ENCODE peak calls at places on chromosome 12, in eight cellular contexts. One of them, this sample, is unnamed.

GRCh38 chr12:64691793-64692583 is 67.2 kb downstream of the GNS start:
- DNase-seq in left lung: no peak
- DNase-seq in GM23338: peak
- DNase-seq in CD8-positive, alpha-beta T cell: no peak
- DNase-seq in astrocyte of the spinal cord: peak
- DNase-seq in HCT116: no peak
- DNase-seq in fibroblast of mammary gland: no peak
- DNase-seq in mesothelial cell of epicardium: no peak
- DNase-seq in this sample: no peak

GRCh38 chr12:75087656-75088055 is 122.0 kb downstream of the KCNC2 start:
- DNase-seq in fibroblast of mammary gland: peak
- DNase-seq in left lung: no peak
- DNase-seq in HCT116: peak
- DNase-seq in CD8-positive, alpha-beta T cell: no peak
- DNase-seq in GM23338: peak
- DNase-seq in mesothelial cell of epicardium: no peak
- DNase-seq in astrocyte of the spinal cord: no peak
- DNase-seq in this sample: no peak

GRCh38 chr12:111687952-111688351 is 2.1 kb downstream of the ACAD10 start:
- DNase-seq in HCT116: no peak
- DNase-seq in fibroblast of mammary gland: no peak
- DNase-seq in left lung: no peak
- DNase-seq in GM23338: no peak
- DNase-seq in CD8-positive, alpha-beta T cell: no peak
- DNase-seq in astrocyte of the spinal cord: no peak
- DNase-seq in mesothelial cell of epicardium: no peak
- DNase-seq in this sample: no peak

GRCh38 chr12:129772463-129773169 is 131.2 kb downstream of the TMEM132D start:
- DNase-seq in GM23338: peak
- DNase-seq in HCT116: no peak
- DNase-seq in fibroblast of mammary gland: no peak
- DNase-seq in mesothelial cell of epicardium: no peak
- DNase-seq in CD8-positive, alpha-beta T cell: no peak
- DNase-seq in astrocyte of the spinal cord: peak
- DNase-seq in left lung: no peak
- DNase-seq in this sample: no peak

GRCh38 chr12:121803861-121804416 is at the start of gene SETD1B:
- DNase-seq in left lung: peak
- DNase-seq in HCT116: no peak
- DNase-seq in astrocyte of the spinal cord: peak
- DNase-seq in CD8-positive, alpha-beta T cell: peak
- DNase-seq in GM23338: peak
- DNase-seq in fibroblast of mammary gland: peak
- DNase-seq in mesothelial cell of epicardium: no peak
- DNase-seq in this sample: peak

GRCh38 chr12:103833095-103833777 is 7.8 kb downstream of the NT5DC3 start:
- DNase-seq in GM23338: no peak
- DNase-seq in left lung: no peak
- DNase-seq in fibroblast of mammary gland: peak
- DNase-seq in mesothelial cell of epicardium: no peak
- DNase-seq in HCT116: no peak
- DNase-seq in CD8-positive, alpha-beta T cell: no peak
- DNase-seq in astrocyte of the spinal cord: no peak
- DNase-seq in this sample: no peak

GRCh38 chr12:7869137-7869536 is 3.6 kb downstream of the SLC2A14 start:
- DNase-seq in left lung: no peak
- DNase-seq in astrocyte of the spinal cord: no peak
- DNase-seq in HCT116: no peak
- DNase-seq in CD8-positive, alpha-beta T cell: no peak
- DNase-seq in GM23338: no peak
- DNase-seq in fibroblast of mammary gland: peak
- DNase-seq in mesothelial cell of epicardium: no peak
- DNase-seq in this sample: no peak

GRCh38 chr12:29582677-29583076 is 85.2 kb upstream of the OVCH1 start:
- DNase-seq in mesothelial cell of epicardium: no peak
- DNase-seq in HCT116: no peak
- DNase-seq in fibroblast of mammary gland: no peak
- DNase-seq in left lung: no peak
- DNase-seq in CD8-positive, alpha-beta T cell: no peak
- DNase-seq in astrocyte of the spinal cord: no peak
- DNase-seq in GM23338: no peak
- DNase-seq in this sample: no peak

GRCh38 chr12:51752490-51752889 is 96.0 kb downstream of the FIGNL2 start:
- DNase-seq in CD8-positive, alpha-beta T cell: no peak
- DNase-seq in GM23338: no peak
- DNase-seq in left lung: peak
- DNase-seq in mesothelial cell of epicardium: peak
- DNase-seq in fibroblast of mammary gland: peak
- DNase-seq in HCT116: no peak
- DNase-seq in astrocyte of the spinal cord: peak
- DNase-seq in this sample: peak

GRCh38 chr12:52656616-52657015 is 4.6 kb upstream of the KRT2 start:
- DNase-seq in fibroblast of mammary gland: no peak
- DNase-seq in HCT116: no peak
- DNase-seq in GM23338: no peak
- DNase-seq in left lung: no peak
- DNase-seq in astrocyte of the spinal cord: no peak
- DNase-seq in mesothelial cell of epicardium: no peak
- DNase-seq in CD8-positive, alpha-beta T cell: no peak
- DNase-seq in this sample: no peak

GRCh38 chr12:20505056-20505455 is 136.7 kb downstream of the PDE3A start:
- DNase-seq in fibroblast of mammary gland: no peak
- DNase-seq in CD8-positive, alpha-beta T cell: no peak
- DNase-seq in mesothelial cell of epicardium: no peak
- DNase-seq in HCT116: no peak
- DNase-seq in astrocyte of the spinal cord: no peak
- DNase-seq in GM23338: no peak
- DNase-seq in left lung: no peak
- DNase-seq in this sample: no peak

GRCh38 chr12:122435186-122435585 is 12.7 kb upstream of the CLIP1 start:
- DNase-seq in GM23338: no peak
- DNase-seq in fibroblast of mammary gland: no peak
- DNase-seq in astrocyte of the spinal cord: no peak
- DNase-seq in mesothelial cell of epicardium: no peak
- DNase-seq in HCT116: no peak
- DNase-seq in left lung: no peak
- DNase-seq in CD8-positive, alpha-beta T cell: no peak
- DNase-seq in this sample: no peak

DNA sequence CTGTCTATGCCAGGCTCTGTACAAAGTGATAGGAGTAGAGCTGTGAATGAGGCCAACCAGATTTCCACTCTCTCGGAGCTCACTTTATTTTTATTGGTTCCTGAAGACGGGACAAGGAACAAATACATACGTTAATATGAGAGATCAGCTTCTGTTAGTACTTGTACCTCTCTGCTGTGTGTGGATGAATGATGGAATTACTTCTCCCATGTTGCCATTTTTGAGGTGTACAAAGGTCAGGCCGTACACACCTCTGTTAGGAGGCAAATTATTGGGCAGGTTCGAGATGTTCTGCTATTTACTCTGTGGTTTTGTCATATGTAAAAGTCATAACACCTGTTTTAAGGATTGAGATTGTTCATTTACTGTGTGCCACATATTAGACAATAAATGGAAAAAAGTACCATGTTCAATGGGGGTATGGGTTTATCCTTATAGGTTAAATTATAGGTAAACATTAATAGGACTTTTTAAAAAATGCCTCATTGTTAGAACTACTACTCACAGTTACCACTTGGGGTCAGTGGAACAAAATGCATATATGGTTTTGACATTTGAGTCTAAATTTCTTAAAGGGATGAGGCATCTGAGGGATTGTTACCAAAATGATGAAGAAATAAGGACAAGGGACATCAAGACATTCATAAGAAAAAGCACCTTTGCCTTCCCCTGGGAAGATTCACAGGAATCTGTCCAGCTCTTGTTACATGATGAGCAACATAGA is 26.9 kb downstream of the WBP11 start:
- DNase-seq in astrocyte of the spinal cord: no peak
- DNase-seq in CD8-positive, alpha-beta T cell: no peak
- DNase-seq in HCT116: no peak
- DNase-seq in GM23338: no peak
- DNase-seq in left lung: no peak
- DNase-seq in fibroblast of mammary gland: peak
- DNase-seq in mesothelial cell of epicardium: no peak
- DNase-seq in this sample: no peak
- TF ChIP-seq CTCF in astrocyte of the spinal cord: peak
- TF ChIP-seq CTCF in CD8-positive, alpha-beta T cell: peak
- TF ChIP-seq CTCF in HCT116: peak
- TF ChIP-seq CTCF in GM23338: no peak
- TF ChIP-seq CTCF in left lung: no peak
- TF ChIP-seq CTCF in fibroblast of mammary gland: peak
- TF ChIP-seq CTCF in mesothelial cell of epicardium: peak
- TF ChIP-seq CTCF in this sample: peak

DNA sequence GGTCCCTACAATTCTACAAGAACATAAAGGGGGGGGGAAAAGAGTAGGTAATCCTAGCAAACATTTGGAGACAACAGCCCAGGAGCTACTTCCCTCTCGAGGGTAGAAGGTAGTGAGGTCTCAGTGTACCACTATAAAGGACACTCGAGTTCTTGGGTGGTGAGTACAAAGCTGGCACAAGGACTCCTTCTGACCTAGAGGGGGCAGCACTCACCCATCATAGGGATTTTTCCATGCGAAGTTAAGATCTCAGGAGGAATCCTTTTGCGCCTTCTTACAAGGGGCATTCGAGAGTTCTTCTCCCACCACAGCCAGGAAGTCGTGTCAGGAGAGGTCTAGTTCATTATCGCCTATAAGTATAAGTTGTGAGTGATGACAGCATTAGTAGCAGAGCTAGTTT is 200.2 kb upstream of the RBM19 start:
- DNase-seq in astrocyte of the spinal cord: peak
- DNase-seq in CD8-positive, alpha-beta T cell: no peak
- DNase-seq in left lung: no peak
- DNase-seq in fibroblast of mammary gland: peak
- DNase-seq in GM23338: peak
- DNase-seq in HCT116: peak
- DNase-seq in mesothelial cell of epicardium: peak
- DNase-seq in this sample: peak
- TF ChIP-seq CTCF in astrocyte of the spinal cord: peak
- TF ChIP-seq CTCF in CD8-positive, alpha-beta T cell: no peak
- TF ChIP-seq CTCF in left lung: peak
- TF ChIP-seq CTCF in fibroblast of mammary gland: peak
- TF ChIP-seq CTCF in GM23338: peak
- TF ChIP-seq CTCF in HCT116: peak
- TF ChIP-seq CTCF in mesothelial cell of epicardium: peak
- TF ChIP-seq CTCF in this sample: peak

GRCh38 chr12:79001404-79001803 is 136.8 kb downstream of the SYT1 start:
- DNase-seq in astrocyte of the spinal cord: no peak
- DNase-seq in HCT116: no peak
- DNase-seq in GM23338: no peak
- DNase-seq in left lung: no peak
- DNase-seq in CD8-positive, alpha-beta T cell: no peak
- DNase-seq in mesothelial cell of epicardium: no peak
- DNase-seq in fibroblast of mammary gland: no peak
- DNase-seq in this sample: no peak

GRCh38 chr12:79000501-79000900 is 135.9 kb downstream of the SYT1 start:
- DNase-seq in mesothelial cell of epicardium: no peak
- DNase-seq in fibroblast of mammary gland: peak
- DNase-seq in left lung: no peak
- DNase-seq in CD8-positive, alpha-beta T cell: no peak
- DNase-seq in astrocyte of the spinal cord: no peak
- DNase-seq in GM23338: no peak
- DNase-seq in HCT116: no peak
- DNase-seq in this sample: no peak

GRCh38 chr12:79008591-79008990 is 144.0 kb downstream of the SYT1 start:
- DNase-seq in mesothelial cell of epicardium: no peak
- DNase-seq in CD8-positive, alpha-beta T cell: no peak
- DNase-seq in GM23338: no peak
- DNase-seq in fibroblast of mammary gland: no peak
- DNase-seq in left lung: no peak
- DNase-seq in astrocyte of the spinal cord: no peak
- DNase-seq in HCT116: no peak
- DNase-seq in this sample: no peak

GRCh38 chr12:79006306-79006705 is 141.7 kb downstream of the SYT1 start:
- DNase-seq in left lung: no peak
- DNase-seq in fibroblast of mammary gland: peak
- DNase-seq in GM23338: no peak
- DNase-seq in mesothelial cell of epicardium: no peak
- DNase-seq in HCT116: peak
- DNase-seq in astrocyte of the spinal cord: no peak
- DNase-seq in CD8-positive, alpha-beta T cell: no peak
- DNase-seq in this sample: peak
- TF ChIP-seq CTCF in left lung: no peak
- TF ChIP-seq CTCF in fibroblast of mammary gland: peak
- TF ChIP-seq CTCF in GM23338: peak
- TF ChIP-seq CTCF in mesothelial cell of epicardium: no peak
- TF ChIP-seq CTCF in HCT116: peak
- TF ChIP-seq CTCF in astrocyte of the spinal cord: peak
- TF ChIP-seq CTCF in CD8-positive, alpha-beta T cell: no peak
- TF ChIP-seq CTCF in this sample: peak

GRCh38 chr12:54455760-54456469 is 17.5 kb downstream of the GTSF1 start:
- DNase-seq in mesothelial cell of epicardium: no peak
- DNase-seq in GM23338: no peak
- DNase-seq in left lung: no peak
- DNase-seq in HCT116: no peak
- DNase-seq in CD8-positive, alpha-beta T cell: no peak
- DNase-seq in astrocyte of the spinal cord: no peak
- DNase-seq in fibroblast of mammary gland: no peak
- DNase-seq in this sample: no peak

GRCh38 chr12:54463034-54463433 is 10.4 kb downstream of the GTSF1 start:
- DNase-seq in GM23338: no peak
- DNase-seq in HCT116: no peak
- DNase-seq in CD8-positive, alpha-beta T cell: no peak
- DNase-seq in left lung: no peak
- DNase-seq in mesothelial cell of epicardium: no peak
- DNase-seq in astrocyte of the spinal cord: peak
- DNase-seq in fibroblast of mammary gland: peak
- DNase-seq in this sample: no peak

GRCh38 chr12:54463484-54463883 is 9.9 kb downstream of the GTSF1 start:
- DNase-seq in CD8-positive, alpha-beta T cell: no peak
- DNase-seq in mesothelial cell of epicardium: no peak
- DNase-seq in GM23338: no peak
- DNase-seq in HCT116: no peak
- DNase-seq in astrocyte of the spinal cord: no peak
- DNase-seq in left lung: no peak
- DNase-seq in fibroblast of mammary gland: peak
- DNase-seq in this sample: no peak

GRCh38 chr12:54459355-54459754 is 14.0 kb downstream of the GTSF1 start:
- DNase-seq in CD8-positive, alpha-beta T cell: no peak
- DNase-seq in astrocyte of the spinal cord: no peak
- DNase-seq in mesothelial cell of epicardium: no peak
- DNase-seq in HCT116: no peak
- DNase-seq in fibroblast of mammary gland: no peak
- DNase-seq in GM23338: no peak
- DNase-seq in left lung: no peak
- DNase-seq in this sample: no peak

GRCh38 chr12:54460317-54460935 is 13.0 kb downstream of the GTSF1 start:
- DNase-seq in CD8-positive, alpha-beta T cell: no peak
- DNase-seq in mesothelial cell of epicardium: no peak
- DNase-seq in GM23338: no peak
- DNase-seq in HCT116: no peak
- DNase-seq in left lung: no peak
- DNase-seq in astrocyte of the spinal cord: no peak
- DNase-seq in fibroblast of mammary gland: no peak
- DNase-seq in this sample: no peak
- TF ChIP-seq CTCF in CD8-positive, alpha-beta T cell: no peak
- TF ChIP-seq CTCF in mesothelial cell of epicardium: no peak
- TF ChIP-seq CTCF in GM23338: no peak
- TF ChIP-seq CTCF in HCT116: no peak
- TF ChIP-seq CTCF in left lung: no peak
- TF ChIP-seq CTCF in astrocyte of the spinal cord: no peak
- TF ChIP-seq CTCF in fibroblast of mammary gland: no peak
- TF ChIP-seq CTCF in this sample: no peak

This sample was measured in GM12865.